ENCODE peak calls at places on chromosomes 1 and 21, in nine cellular contexts. Z, R, X, K, U, W, F, Y and E are unnamed samples.

GRCh38 chr1:60130703-60131102 is 57.1 kb upstream of the C1orf87 start:
- DNase-seq in Z (no peak), R (no peak), X (peak; percentile 77), K (no peak), U (no peak), W (peak; percentile 19), F (no peak), Y (no peak), E (no peak)

GRCh38 chr1:16143566-16144324 is 12.1 kb downstream of the EPHA2 start:
- DNase-seq in Z (no peak), R (no peak), X (no peak), K (no peak), U (no peak), W (no peak), F (no peak), Y (no peak), E (no peak)

GRCh38 chr1:202279806-202280205 is 61.9 kb downstream of the UBE2T start:
- DNase-seq in Z (no peak), R (no peak), X (no peak), K (no peak), U (no peak), W (no peak), F (no peak), Y (no peak), E (no peak)

GRCh38 chr1:34779005-34779404 is 2.0 kb upstream of the GJB3 start:
- DNase-seq in Z (no peak), R (no peak), X (no peak), K (no peak), U (no peak), W (no peak), F (no peak), Y (no peak), E (no peak)

GRCh38 chr1:201742476-201742875 is 86.5 kb upstream of the IPO9 start:
- DNase-seq in Z (no peak), R (no peak), X (no peak), K (peak; percentile 69), U (no peak), W (no peak), F (no peak), Y (no peak), E (no peak)

GRCh38 chr1:228434674-228435073 is 18.0 kb upstream of the TRIM17 start:
- DNase-seq in Z (no peak), R (no peak), X (no peak), K (peak; percentile 47), U (no peak), W (peak; percentile 28), F (no peak), Y (no peak), E (no peak)

GRCh38 chr1:230215049-230215448 is 148.0 kb downstream of the GALNT2 start:
- DNase-seq in Z (no peak), R (no peak), X (no peak), K (peak; percentile 75), U (no peak), W (peak; percentile 76), F (no peak), Y (no peak), E (peak; percentile 80)

GRCh38 chr1:17653728-17654351 is 101.3 kb upstream of the ACTL8 start:
- DNase-seq in Z (peak; percentile 32), R (peak; percentile 50), X (peak; percentile 21), K (peak; percentile 23), U (no peak), W (peak; percentile 50), F (peak; percentile 31), Y (no peak), E (peak; percentile 17)

GRCh38 chr21:8993284-8993942 is 1528.0 kb upstream of the TPTE start:
- DNase-seq in Z (no peak), R (no peak), X (no peak), K (no peak), U (no peak), W (no peak), F (no peak), Y (no peak), E (no peak)